ENCODE peak calls at places on chromosome 18, in six cellular contexts. One of them, this sample, is unnamed.
A peak's percentile ranks its signal among the peaks of the same experiment; 100 is the strongest.

GRCh38 chr18:28476302-28476701 is 299.4 kb upstream of the CDH2 start:
- DNase-seq in Calu3: no peak
- DNase-seq in T-helper 9 cell: no peak
- DNase-seq in left kidney: no peak
- DNase-seq in stimulated activated CD8-positive, alpha-beta memory T cell treated with anti-CD3 and anti-CD28 coated beads, Interleukin-4, amount 100 ng/mL, for 1 hour: no peak
- DNase-seq in myocyte: no peak
- DNase-seq in this sample: no peak

GRCh38 chr18:44680271-44681038 is at the start of gene SETBP1:
- DNase-seq in Calu3: peak; percentile 44
- DNase-seq in T-helper 9 cell: peak; percentile 1
- DNase-seq in left kidney: peak; percentile 96
- DNase-seq in stimulated activated CD8-positive, alpha-beta memory T cell treated with anti-CD3 and anti-CD28 coated beads, Interleukin-4, amount 100 ng/mL, for 1 hour: no peak
- DNase-seq in myocyte: peak; percentile 49
- DNase-seq in this sample: peak; percentile 9

GRCh38 chr18:59549797-59550516 is 147.3 kb downstream of the CCBE1 start:
- DNase-seq in Calu3: no peak
- DNase-seq in T-helper 9 cell: no peak
- DNase-seq in left kidney: no peak
- DNase-seq in stimulated activated CD8-positive, alpha-beta memory T cell treated with anti-CD3 and anti-CD28 coated beads, Interleukin-4, amount 100 ng/mL, for 1 hour: no peak
- DNase-seq in myocyte: peak; percentile 56
- DNase-seq in this sample: no peak

GRCh38 chr18:22253676-22254075 is 84.3 kb downstream of the GATA6 start:
- DNase-seq in Calu3: no peak
- DNase-seq in T-helper 9 cell: no peak
- DNase-seq in left kidney: peak; percentile 58
- DNase-seq in stimulated activated CD8-positive, alpha-beta memory T cell treated with anti-CD3 and anti-CD28 coated beads, Interleukin-4, amount 100 ng/mL, for 1 hour: no peak
- DNase-seq in myocyte: no peak
- DNase-seq in this sample: no peak

GRCh38 chr18:11320981-11321380 is 171.6 kb upstream of the PIEZO2 start:
- DNase-seq in Calu3: no peak
- DNase-seq in T-helper 9 cell: no peak
- DNase-seq in left kidney: no peak
- DNase-seq in stimulated activated CD8-positive, alpha-beta memory T cell treated with anti-CD3 and anti-CD28 coated beads, Interleukin-4, amount 100 ng/mL, for 1 hour: no peak
- DNase-seq in myocyte: peak; percentile 70
- DNase-seq in this sample: no peak

GRCh38 chr18:21112543-21113105 is 1.0 kb upstream of the ROCK1 start:
- DNase-seq in Calu3: no peak
- DNase-seq in T-helper 9 cell: no peak
- DNase-seq in left kidney: peak; percentile 8
- DNase-seq in stimulated activated CD8-positive, alpha-beta memory T cell treated with anti-CD3 and anti-CD28 coated beads, Interleukin-4, amount 100 ng/mL, for 1 hour: no peak
- DNase-seq in myocyte: peak; percentile 23
- DNase-seq in this sample: no peak

GRCh38 chr18:24023185-24023814 is 8.7 kb downstream of the TTC39C start:
- DNase-seq in Calu3: peak; percentile 49
- DNase-seq in T-helper 9 cell: no peak
- DNase-seq in left kidney: peak; percentile 56
- DNase-seq in stimulated activated CD8-positive, alpha-beta memory T cell treated with anti-CD3 and anti-CD28 coated beads, Interleukin-4, amount 100 ng/mL, for 1 hour: no peak
- DNase-seq in myocyte: no peak
- DNase-seq in this sample: peak; percentile 75

GRCh38 chr18:65073060-65073550 is 677.7 kb upstream of the CDH7 start:
- DNase-seq in Calu3: no peak
- DNase-seq in T-helper 9 cell: no peak
- DNase-seq in left kidney: no peak
- DNase-seq in stimulated activated CD8-positive, alpha-beta memory T cell treated with anti-CD3 and anti-CD28 coated beads, Interleukin-4, amount 100 ng/mL, for 1 hour: no peak
- DNase-seq in myocyte: no peak
- DNase-seq in this sample: no peak

GRCh38 chr18:48541026-48541746 is 2.4 kb downstream of the CTIF start:
- DNase-seq in Calu3: peak; percentile 64
- DNase-seq in T-helper 9 cell: no peak
- DNase-seq in left kidney: peak; percentile 88
- DNase-seq in stimulated activated CD8-positive, alpha-beta memory T cell treated with anti-CD3 and anti-CD28 coated beads, Interleukin-4, amount 100 ng/mL, for 1 hour: no peak
- DNase-seq in myocyte: peak; percentile 88
- DNase-seq in this sample: peak; percentile 86

GRCh38 chr18:79766308-79766707 is 31.4 kb upstream of the KCNG2 start:
- DNase-seq in Calu3: no peak
- DNase-seq in T-helper 9 cell: no peak
- DNase-seq in left kidney: no peak
- DNase-seq in stimulated activated CD8-positive, alpha-beta memory T cell treated with anti-CD3 and anti-CD28 coated beads, Interleukin-4, amount 100 ng/mL, for 1 hour: no peak
- DNase-seq in myocyte: no peak
- DNase-seq in this sample: no peak

GRCh38 chr18:69444221-69444620 is 43.5 kb downstream of the DOK6 start:
- DNase-seq in Calu3: no peak
- DNase-seq in T-helper 9 cell: no peak
- DNase-seq in left kidney: no peak
- DNase-seq in stimulated activated CD8-positive, alpha-beta memory T cell treated with anti-CD3 and anti-CD28 coated beads, Interleukin-4, amount 100 ng/mL, for 1 hour: no peak
- DNase-seq in myocyte: no peak
- DNase-seq in this sample: no peak